ENCODE peak calls at places on chromosome 7, in eight cellular contexts. S is trophoblast cell; Y is CD4-positive, alpha-beta memory T cell; Z is stimulated activated CD4-positive, alpha-beta T cell treated with anti-CD3 and anti-CD28 coated beads, TNF-alpha, amount 100 ng/mL, for 4 hours; C is fibroblast of lung; B is endothelial cell; D is CD8-positive, alpha-beta T cell; V is GM23248. M is an unnamed sample.

GRCh38 chr7:30322656-30323355 is 38.4 kb downstream of the ZNRF2 start:
- DNase-seq in S (no peak), V (no peak), Y (peak; percentile 19), D (no peak), Z (no peak), B (no peak), C (no peak), M (no peak)

GRCh38 chr7:20777377-20778062 is 9.2 kb downstream of the SP8 start:
- DNase-seq in C (no peak), B (no peak), Y (no peak), V (no peak), S (no peak), Z (no peak), D (no peak), M (no peak)

GRCh38 chr7:739455-739963 is 12.4 kb upstream of the PRKAR1B start:
- DNase-seq in C (no peak), Y (no peak), V (no peak), Z (no peak), B (no peak), D (no peak), S (no peak), M (no peak)

GRCh38 chr7:132882714-132883428 is 199.0 kb downstream of the CHCHD3 start:
- DNase-seq in B (no peak), Z (no peak), S (no peak), D (peak; percentile 1), V (no peak), Y (peak; percentile 14), C (no peak), M (no peak)

GRCh38 chr7:95684037-95684436 is 87.7 kb upstream of the PDK4 start:
- DNase-seq in C (peak; percentile 7), S (peak; percentile 50), B (no peak), Y (no peak), D (no peak), Z (no peak), V (peak; percentile 65), M (no peak)

GRCh38 chr7:16774294-16774693 is 20.7 kb downstream of the TSPAN13 start:
- DNase-seq in S (no peak), C (no peak), V (no peak), Y (no peak), Z (no peak), B (no peak), D (no peak), M (no peak)

GRCh38 chr7:73844848-73845460 is 2.6 kb upstream of the METTL27 start:
- DNase-seq in Y (no peak), V (peak; percentile 88), B (no peak), D (no peak), Z (no peak), S (peak; percentile 94), C (peak; percentile 62), M (no peak)

GRCh38 chr7:114823290-114823689 is 98.6 kb upstream of the MDFIC start:
- DNase-seq in S (no peak), B (no peak), D (no peak), Y (no peak), Z (no peak), V (no peak), C (peak; percentile 35), M (no peak)

GRCh38 chr7:144027070-144027469 is 21.7 kb upstream of the OR2A5 start:
- DNase-seq in Y (no peak), B (no peak), D (no peak), S (peak; percentile 36), V (peak; percentile 61), C (peak; percentile 10), Z (no peak), M (no peak)

GRCh38 chr7:149313981-149314380 is 52.0 kb downstream of the ZNF783 start:
- DNase-seq in Y (no peak), C (no peak), V (no peak), D (no peak), S (no peak), Z (no peak), B (no peak), M (no peak)

GRCh38 chr7:82605247-82605864 is 161.8 kb upstream of the CACNA2D1 start:
- DNase-seq in S (peak; percentile 45), Z (no peak), C (peak; percentile 20), Y (no peak), V (peak; percentile 66), B (peak; percentile 44), D (no peak), M (no peak)

GRCh38 chr7:6175642-6176041 is 96.8 kb downstream of the CYTH3 start:
- DNase-seq in B (no peak), S (peak; percentile 78), Y (no peak), Z (no peak), D (no peak), C (peak; percentile 55), V (peak; percentile 77), M (no peak)

GRCh38 chr7:50362712-50363282 is 58.3 kb downstream of the IKZF1 start:
- DNase-seq in D (peak; percentile 53), Z (no peak), S (no peak), C (no peak), B (no peak), Y (peak; percentile 62), V (no peak), M (no peak)

GRCh38 chr7:142876236-142876960 is 9.1 kb downstream of the TRPV6 start:
- DNase-seq in Y (no peak), V (no peak), Z (no peak), B (no peak), D (no peak), S (no peak), C (no peak), M (no peak)

GRCh38 chr7:137209151-137209822 is 134.2 kb downstream of the PTN start:
- DNase-seq in Y (no peak), B (no peak), Z (no peak), D (no peak), V (no peak), C (peak; percentile 21), S (no peak), M (no peak)

GRCh38 chr7:139092090-139092796 is 17.3 kb downstream of the ZC3HAV1 start:
- DNase-seq in B (no peak), V (no peak), C (no peak), Z (no peak), D (no peak), Y (no peak), S (no peak), M (no peak)

GRCh38 chr7:24756545-24756988 is 697 bp downstream of the GSDME start:
- DNase-seq in D (no peak), Y (peak; percentile 2), C (no peak), B (peak; percentile 9), Z (no peak), S (peak; percentile 39), V (peak; percentile 60), M (peak; percentile 55)

M was measured in B cell.